ENCODE peak calls at places on chromosome 19, in five cellular contexts. U is natural killer cell; D is heart left ventricle; I is CD8-positive, alpha-beta T cell; M is activated naive CD8-positive, alpha-beta T cell treated with anti-CD3 and anti-CD28 coated beads, Interleukin-2, amount 10 ng/mL, durations not matched to agents 7 days and 5 days. A is an unnamed sample.

GRCh38 chr19:52248256-52248655 is 21.1 kb upstream of the ZNF766 start:
- ATAC-seq in M (no peak), I (peak; percentile 70), D (peak; percentile 66), U (peak; percentile 81), A (peak; percentile 59)

GRCh38 chr19:11252665-11253355 is 9.5 kb downstream of the DOCK6 start:
- ATAC-seq in U (no peak), D (peak; percentile 56), M (no peak), I (no peak), A (no peak)

GRCh38 chr19:38049105-38049649 is 142.2 kb downstream of the SIPA1L3 start:
- ATAC-seq in M (peak; percentile 90), I (peak; percentile 86), U (peak; percentile 92), D (no peak), A (peak; percentile 65)

GRCh38 chr19:7648265-7649014 is 11.5 kb downstream of the STXBP2 start:
- ATAC-seq in U (no peak), D (no peak), M (no peak), I (no peak), A (no peak)

GRCh38 chr19:48332351-48332661 is 7.0 kb downstream of the EMP3 start:
- ATAC-seq in D (no peak), I (no peak), M (no peak), U (no peak), A (no peak)

GRCh38 chr19:7250057-7250596 is 44.1 kb downstream of the INSR start:
- ATAC-seq in M (no peak), D (no peak), U (no peak), I (no peak), A (no peak)

GRCh38 chr19:43582495-43582894 is 6.9 kb downstream of the PINLYP start:
- ATAC-seq in I (no peak), M (no peak), U (no peak), D (no peak), A (no peak)

GRCh38 chr19:51479531-51480331 is 1.4 kb downstream of the CEACAM18 start:
- ATAC-seq in I (no peak), M (no peak), D (no peak), U (no peak), A (peak; percentile 38)

GRCh38 chr19:49214701-49215100 is 57.1 kb downstream of the TRPM4 start:
- ATAC-seq in D (no peak), M (no peak), U (no peak), I (no peak), A (peak; percentile 79)

GRCh38 chr19:32224371-32225244 is 120.8 kb upstream of the ZNF507 start:
- ATAC-seq in M (peak; percentile 61), D (peak; percentile 93), I (peak; percentile 60), U (peak; percentile 99), A (peak; percentile 71)

GRCh38 chr19:2856457-2857055 is 10.6 kb upstream of the ZNF556 start:
- ATAC-seq in I (peak; percentile 80), D (no peak), U (no peak), M (peak; percentile 39), A (peak; percentile 50)

GRCh38 chr19:37964109-37964508 is 57.1 kb downstream of the SIPA1L3 start:
- ATAC-seq in M (no peak), I (no peak), D (no peak), U (no peak), A (no peak)

GRCh38 chr19:3671680-3672574 is 28.3 kb downstream of the PIP5K1C start:
- ATAC-seq in D (peak; percentile 1), M (peak; percentile 48), U (peak; percentile 54), I (peak; percentile 58), A (peak; percentile 35)

GRCh38 chr19:7870571-7871279 is 3.5 kb downstream of the PRR36 start:
- ATAC-seq in I (peak; percentile 15), U (no peak), D (peak; percentile 8), M (no peak), A (no peak)

GRCh38 chr19:9808855-9809646 is 9.8 kb downstream of the FBXL12 start:
- ATAC-seq in U (peak; percentile 54), M (peak; percentile 73), D (no peak), I (peak; percentile 86), A (no peak)

GRCh38 chr19:29666634-29667389 is 1.6 kb downstream of the PLEKHF1 start:
- ATAC-seq in D (peak; percentile 16), I (no peak), U (no peak), M (peak; percentile 1), A (no peak)

GRCh38 chr19:2488942-2489731 is 13.2 kb downstream of the GADD45B start:
- ATAC-seq in U (peak; percentile 48), D (peak; percentile 89), I (peak; percentile 45), M (peak; percentile 56), A (peak; percentile 64)

GRCh38 chr19:48618916-48619691 is at the start of the genes RPL18 and SPHK2:
- ATAC-seq in I (peak; percentile 70), D (peak; percentile 93), M (peak; percentile 81), U (peak; percentile 83), A (peak; percentile 96)

GRCh38 chr19:46660601-46661019 is 372 bp downstream of the DACT3 start:
- ATAC-seq in M (no peak), U (no peak), D (no peak), I (no peak), A (no peak)

GRCh38 chr19:47002853-47003610 is 16.6 kb upstream of the NPAS1 start:
- ATAC-seq in M (no peak), U (no peak), I (no peak), D (peak; percentile 31), A (no peak)

GRCh38 chr19:13817018-13817614 is 21.9 kb downstream of the ZSWIM4 start:
- ATAC-seq in D (peak; percentile 50), I (no peak), M (peak; percentile 71), U (peak; percentile 38), A (peak; percentile 72)

GRCh38 chr19:925087-925911 is 536 bp upstream of the ARID3A start:
- ATAC-seq in U (peak; percentile 78), D (peak; percentile 83), M (peak; percentile 65), I (peak; percentile 67), A (peak; percentile 77)

GRCh38 chr19:16541526-16542044 is 652 bp downstream of the CHERP start:
- ATAC-seq in D (no peak), M (peak; percentile 3), U (no peak), I (no peak), A (no peak)

GRCh38 chr19:58009666-58010301 is 7.2 kb upstream of the ZNF606 start:
- ATAC-seq in M (peak; percentile 97), D (peak; percentile 97), I (peak; percentile 86), U (peak; percentile 80), A (peak; percentile 90)

GRCh38 chr19:5880196-5880595 is 9.9 kb upstream of the FUT5 start:
- ATAC-seq in D (no peak), U (no peak), I (no peak), M (no peak), A (no peak)

GRCh38 chr19:38216785-38217746 is 7.0 kb downstream of the DPF1 start:
- ATAC-seq in D (no peak), M (no peak), I (no peak), U (no peak), A (no peak)

GRCh38 chr19:2084993-2085720 is 11.0 kb downstream of the MOB3A start:
- ATAC-seq in I (peak; percentile 51), U (peak; percentile 68), D (peak; percentile 62), M (peak; percentile 56), A (peak; percentile 66)

GRCh38 chr19:13063461-13064091 is 39.1 kb downstream of the LYL1 start:
- ATAC-seq in U (no peak), M (no peak), I (no peak), D (peak; percentile 87), A (no peak)

GRCh38 chr19:32971715-32972540 is at the start of the genes CEP89 and FAAP24:
- ATAC-seq in D (peak; percentile 99), I (peak; percentile 98), U (peak; percentile 98), M (peak; percentile 100), A (peak; percentile 100)

GRCh38 chr19:33323093-33323820 is 20.9 kb upstream of the CEBPA start:
- ATAC-seq in I (no peak), U (no peak), D (no peak), M (no peak), A (no peak)

A was measured in stimulated activated memory B cell treated with anti-CD40 and anti-IgM and Interleukin-4, amounts not matched to agents 10 μg/mL and 1 μg/mL and 100 μg/mL, for 72 hours.